ENCODE peak calls at places on chromosomes 13 and 19, in eight cellular contexts. Z is A549, K is sigmoid colon, H is transverse colon, U is K562, A is stomach, F is H1, B is GM12878. N is an unnamed sample.

GRCh38 chr13:51249254-51249653 is 27.1 kb downstream of the FAM124A start:
- DNase-seq in Z (no peak), K (no peak), H (no peak), U (no peak), A (no peak), F (no peak), B (no peak), N (no peak)

GRCh38 chr19:23145617-23146415 is 29.0 kb downstream of the ZNF730 start:
- DNase-seq in Z (no peak), K (no peak), H (no peak), U (no peak), A (no peak), F (no peak), B (no peak), N (no peak)

GRCh38 chr13:99468971-99469545 is 32.2 kb upstream of the TM9SF2 start:
- DNase-seq in Z (no peak), K (no peak), H (no peak), U (no peak), A (no peak), F (no peak), B (no peak), N (no peak)

GRCh38 chr13:57624565-57625435 is 6.7 kb upstream of the PCDH17 start:
- DNase-seq in Z (peak; percentile 51), K (no peak), H (peak; percentile 8), U (peak; percentile 7), A (no peak), F (no peak), B (no peak), N (no peak)

GRCh38 chr13:99986751-99987150 is 5.2 kb downstream of the ZIC2 start:
- DNase-seq in Z (no peak), K (no peak), H (no peak), U (no peak), A (no peak), F (peak; percentile 46), B (no peak), N (no peak)

GRCh38 chr13:109192306-109192705 is 562.9 kb downstream of the MYO16 start:
- DNase-seq in Z (no peak), K (no peak), H (no peak), U (no peak), A (no peak), F (no peak), B (no peak), N (no peak)

GRCh38 chr13:75395901-75396300 is 86.1 kb downstream of the TBC1D4 start:
- DNase-seq in Z (no peak), K (no peak), H (no peak), U (no peak), A (no peak), F (no peak), B (no peak), N (no peak)

GRCh38 chr19:48319647-48320537 is 5.5 kb upstream of the EMP3 start:
- DNase-seq in Z (peak; percentile 88), K (peak; percentile 90), H (peak; percentile 91), U (peak; percentile 71), A (peak; percentile 91), F (peak; percentile 97), B (no peak), N (peak; percentile 92)

GRCh38 chr13:63481334-63481733 is 2065.7 kb upstream of the PCDH20 start:
- DNase-seq in Z (no peak), K (no peak), H (no peak), U (no peak), A (no peak), F (no peak), B (no peak), N (no peak)

GRCh38 chr19:48676887-48677286 is 4.1 kb upstream of the NTN5 start:
- DNase-seq in Z (no peak), K (no peak), H (peak; percentile 76), U (no peak), A (peak; percentile 67), F (no peak), B (no peak), N (no peak)

GRCh38 chr19:28103916-28104315 is 1109.0 kb downstream of the UQCRFS1 start:
- DNase-seq in Z (no peak), K (no peak), H (no peak), U (no peak), A (no peak), F (no peak), B (no peak), N (no peak)

GRCh38 chr13:36673838-36674326 is at the start of gene SERTM1:
- DNase-seq in Z (peak; percentile 0), K (no peak), H (no peak), U (no peak), A (no peak), F (peak; percentile 81), B (no peak), N (no peak)

GRCh38 chr19:5143471-5144411 is 174.8 kb downstream of the KDM4B start:
- DNase-seq in Z (no peak), K (no peak), H (no peak), U (no peak), A (no peak), F (no peak), B (no peak), N (no peak)

GRCh38 chr19:850221-850978 is 1.7 kb upstream of the ELANE start:
- DNase-seq in Z (peak; percentile 92), K (peak; percentile 98), H (peak; percentile 82), U (peak; percentile 57), A (peak; percentile 83), F (no peak), B (no peak), N (peak; percentile 94)

GRCh38 chr19:12791345-12792047 is at the start of gene JUNB:
- DNase-seq in Z (peak; percentile 95), K (peak; percentile 99), H (peak; percentile 99), U (peak; percentile 95), A (peak; percentile 99), F (peak; percentile 88), B (peak; percentile 86), N (peak; percentile 96)

GRCh38 chr19:1853295-1854031 is 5.2 kb upstream of the REXO1 start:
- DNase-seq in Z (peak; percentile 89), K (peak; percentile 86), H (peak; percentile 94), U (peak; percentile 81), A (peak; percentile 90), F (peak; percentile 98), B (peak; percentile 43), N (peak; percentile 51)

GRCh38 chr19:13033819-13034611 is 38.7 kb downstream of the NFIX start:
- DNase-seq in Z (peak; percentile 42), K (peak; percentile 96), H (peak; percentile 88), U (peak; percentile 80), A (peak; percentile 77), F (peak; percentile 86), B (no peak), N (peak; percentile 68)

GRCh38 chr19:41000310-41000737 is 9.2 kb downstream of the CYP2B6 start:
- DNase-seq in Z (peak; percentile 53), K (no peak), H (peak; percentile 48), U (peak; percentile 15), A (peak; percentile 61), F (no peak), B (no peak), N (no peak)
- TF ChIP-seq EP300 in Z (no peak), K (no peak), H (no peak), U (no peak), A (no peak), F (no peak), B (no peak), N (no peak)

DNA sequence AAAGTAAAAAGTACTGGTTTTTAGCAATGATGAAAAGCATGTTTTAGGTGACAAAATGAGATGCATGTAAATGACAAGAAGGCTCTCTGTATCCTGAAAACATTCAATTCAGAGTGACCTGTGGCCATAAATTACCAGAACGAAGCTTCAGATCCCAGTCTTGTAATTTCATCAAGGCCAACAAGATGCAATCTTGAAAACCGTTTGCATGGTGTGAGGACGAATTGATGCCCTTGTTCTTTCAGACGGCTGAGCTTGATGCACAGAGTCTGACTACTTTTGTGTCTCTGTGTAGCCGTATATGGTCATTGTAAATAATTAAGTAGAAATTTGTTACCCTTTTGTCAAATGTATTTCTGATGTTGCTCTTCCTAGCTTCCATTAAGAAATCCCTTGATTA is 125.7 kb upstream of the PCDH9 start:
- DNase-seq in Z (no peak), K (no peak), H (no peak), U (no peak), A (no peak), F (no peak), B (no peak), N (no peak)
- TF ChIP-seq EP300 in Z (no peak), K (no peak), H (no peak), U (no peak), A (no peak), F (no peak), B (no peak), N (no peak)

GRCh38 chr13:110542311-110542796 is 19.2 kb downstream of the RAB20 start:
- DNase-seq in Z (no peak), K (no peak), H (no peak), U (no peak), A (no peak), F (no peak), B (no peak), N (no peak)

GRCh38 chr13:110549795-110550160 is 11.7 kb downstream of the RAB20 start:
- DNase-seq in Z (no peak), K (no peak), H (no peak), U (no peak), A (no peak), F (no peak), B (no peak), N (no peak)

GRCh38 chr13:110548891-110549794 is 12.4 kb downstream of the RAB20 start:
- DNase-seq in Z (no peak), K (no peak), H (no peak), U (no peak), A (no peak), F (no peak), B (no peak), N (no peak)

GRCh38 chr13:110546933-110547332 is 14.6 kb downstream of the RAB20 start:
- DNase-seq in Z (peak; percentile 81), K (peak; percentile 94), H (peak; percentile 93), U (no peak), A (peak; percentile 95), F (no peak), B (no peak), N (peak; percentile 70)

GRCh38 chr13:110546389-110546788 is 15.1 kb downstream of the RAB20 start:
- DNase-seq in Z (no peak), K (peak; percentile 49), H (no peak), U (no peak), A (no peak), F (no peak), B (no peak), N (no peak)
- TF ChIP-seq EP300 in Z (no peak), K (no peak), H (no peak), U (no peak), A (no peak), F (no peak), B (no peak), N (no peak)

GRCh38 chr13:27038323-27038722 is 133.3 kb downstream of the USP12 start:
- DNase-seq in Z (peak; percentile 38), K (no peak), H (no peak), U (no peak), A (no peak), F (no peak), B (no peak), N (no peak)
- TF ChIP-seq EP300 in Z (no peak), K (no peak), H (no peak), U (no peak), A (no peak), F (no peak), B (no peak), N (no peak)